ENCODE peak calls at places on chromosomes 1 and 21, in seven cellular contexts. G, X, K, T, R, O and Y are unnamed samples.

GRCh38 chr1:203306089-203306969 is 1.0 kb downstream of the BTG2 start:
- DNase-seq in G (peak; percentile 88), O (peak; percentile 51), T (peak; percentile 60), K (no peak), R (peak; percentile 27), X (no peak), Y (no peak)

GRCh38 chr1:37282763-37283162 is 191.6 kb upstream of the ZC3H12A start:
- DNase-seq in O (no peak), G (no peak), K (no peak), R (no peak), X (no peak), T (no peak), Y (no peak)

GRCh38 chr1:156146749-156147405 is 6.5 kb upstream of the SEMA4A start:
- DNase-seq in O (no peak), T (no peak), K (no peak), X (no peak), G (no peak), R (no peak), Y (no peak)

GRCh38 chr1:246329900-246330299 is 177.2 kb downstream of the SMYD3 start:
- DNase-seq in R (no peak), X (peak; percentile 36), O (peak; percentile 14), G (no peak), T (no peak), K (no peak), Y (no peak)

GRCh38 chr1:20739225-20739624 is 6.7 kb upstream of the SH2D5 start:
- DNase-seq in R (no peak), K (no peak), G (no peak), T (peak; percentile 27), X (no peak), O (no peak), Y (no peak)

GRCh38 chr21:17537299-17537698 is 24.5 kb downstream of the CXADR start:
- DNase-seq in T (no peak), O (no peak), R (no peak), X (no peak), G (no peak), K (no peak), Y (no peak)

GRCh38 chr1:53314606-53315005 is 13.3 kb downstream of the LRP8 start:
- DNase-seq in G (no peak), R (no peak), T (no peak), O (no peak), K (no peak), X (no peak), Y (no peak)

GRCh38 chr1:162902372-162902771 is 41.4 kb upstream of the CCDC190 start:
- DNase-seq in T (no peak), K (no peak), R (no peak), G (no peak), X (no peak), O (no peak), Y (no peak)

GRCh38 chr1:184212649-184213314 is 161.3 kb downstream of the TSEN15 start:
- DNase-seq in R (no peak), O (peak; percentile 61), G (peak; percentile 17), K (no peak), X (no peak), T (peak; percentile 30), Y (no peak)

GRCh38 chr1:226026833-226027232 is 27.7 kb upstream of the SDE2 start:
- DNase-seq in T (no peak), G (no peak), R (no peak), O (no peak), X (no peak), K (no peak), Y (no peak)

GRCh38 chr1:38815903-38816627 is 43.5 kb downstream of the RRAGC start:
- DNase-seq in R (no peak), O (no peak), G (no peak), T (no peak), K (no peak), X (peak; percentile 37), Y (no peak)

GRCh38 chr1:12586171-12586942 is 31.7 kb downstream of the DHRS3 start:
- DNase-seq in O (no peak), R (no peak), T (no peak), G (no peak), K (no peak), X (no peak), Y (no peak)

GRCh38 chr21:40952551-40953330 is 105.8 kb upstream of the DSCAM start:
- DNase-seq in G (no peak), K (no peak), R (no peak), T (no peak), O (no peak), X (no peak), Y (no peak)

GRCh38 chr1:205365945-205366463 is 9.3 kb upstream of the KLHDC8A start:
- DNase-seq in X (no peak), R (no peak), T (no peak), K (no peak), G (no peak), O (no peak), Y (no peak)

GRCh38 chr1:199490804-199491527 is 536.5 kb upstream of the NR5A2 start:
- DNase-seq in T (peak; percentile 16), O (peak; percentile 24), R (no peak), G (peak; percentile 23), X (no peak), K (no peak), Y (no peak)

GRCh38 chr1:192730206-192730605 is 78.6 kb upstream of the RGS2 start:
- DNase-seq in K (no peak), T (no peak), G (no peak), R (no peak), X (no peak), O (no peak), Y (no peak)

GRCh38 chr1:51305371-51305823 is 25.0 kb downstream of the TTC39A start:
- DNase-seq in G (no peak), X (no peak), K (no peak), T (no peak), O (peak; percentile 78), R (no peak), Y (no peak)

GRCh38 chr1:160808289-160808688 is 12.3 kb downstream of the LY9 start:
- DNase-seq in X (no peak), G (no peak), T (no peak), K (no peak), O (no peak), R (no peak), Y (no peak)

GRCh38 chr1:213947200-213947775 is 40.5 kb upstream of the PROX1 start:
- DNase-seq in G (no peak), X (no peak), K (no peak), R (no peak), O (no peak), T (no peak), Y (no peak)

GRCh38 chr1:80171101-80171500 is 1164.6 kb upstream of the ADGRL4 start:
- DNase-seq in G (peak; percentile 1), K (no peak), R (no peak), O (no peak), X (no peak), T (no peak), Y (no peak)

GRCh38 chr21:33325222-33326067 is 675 bp downstream of the IFNAR1 start:
- DNase-seq in K (peak; percentile 64), T (peak; percentile 30), O (peak; percentile 53), R (peak; percentile 62), G (peak; percentile 32), X (no peak), Y (peak; percentile 73)

GRCh38 chr1:153752561-153753195 is 22.5 kb upstream of the SLC27A3 start:
- DNase-seq in R (no peak), K (no peak), O (peak; percentile 90), X (no peak), G (peak; percentile 20), T (no peak), Y (no peak)